ENCODE peak calls at places on chromosomes 2 and 18, in four cellular contexts. One of them, this sample, is unnamed.

GRCh38 chr18:48939368-48940097 is 11.2 kb downstream of the SMAD7 start:
- DNase-seq in AG10803: peak
- DNase-seq in fibroblast of pulmonary artery: peak
- DNase-seq in GM12864: no peak
- DNase-seq in this sample: no peak

GRCh38 chr2:44097322-44097907 is 71.3 kb upstream of the PPM1B start:
- DNase-seq in AG10803: no peak
- DNase-seq in fibroblast of pulmonary artery: no peak
- DNase-seq in GM12864: no peak
- DNase-seq in this sample: no peak

GRCh38 chr18:34222396-34223163 is 2.1 kb downstream of the NOL4 start:
- DNase-seq in AG10803: no peak
- DNase-seq in fibroblast of pulmonary artery: no peak
- DNase-seq in GM12864: no peak
- DNase-seq in this sample: peak

GRCh38 chr2:20346565-20347127 is 4.0 kb downstream of the PUM2 start:
- DNase-seq in AG10803: no peak
- DNase-seq in fibroblast of pulmonary artery: no peak
- DNase-seq in GM12864: no peak
- DNase-seq in this sample: no peak

GRCh38 chr18:54119524-54120019 is 104.9 kb downstream of the MBD2 start:
- DNase-seq in AG10803: peak
- DNase-seq in fibroblast of pulmonary artery: peak
- DNase-seq in GM12864: peak
- DNase-seq in this sample: no peak

GRCh38 chr2:224155371-224155770 is 116.3 kb upstream of the SERPINE2 start:
- DNase-seq in AG10803: no peak
- DNase-seq in fibroblast of pulmonary artery: no peak
- DNase-seq in GM12864: no peak
- DNase-seq in this sample: no peak

GRCh38 chr18:79609841-79610281 is 69.7 kb upstream of the CTDP1 start:
- DNase-seq in AG10803: no peak
- DNase-seq in fibroblast of pulmonary artery: no peak
- DNase-seq in GM12864: no peak
- DNase-seq in this sample: no peak

GRCh38 chr2:84302513-84303412 is 156.3 kb downstream of the SUCLG1 start:
- DNase-seq in AG10803: peak
- DNase-seq in fibroblast of pulmonary artery: peak
- DNase-seq in GM12864: peak
- DNase-seq in this sample: no peak

GRCh38 chr2:27182346-27182745 is 29.5 kb upstream of the ATRAID start:
- DNase-seq in AG10803: peak
- DNase-seq in fibroblast of pulmonary artery: no peak
- DNase-seq in GM12864: no peak
- DNase-seq in this sample: no peak

GRCh38 chr2:64823794-64824193 is 165.4 kb upstream of the SLC1A4 start:
- DNase-seq in AG10803: no peak
- DNase-seq in fibroblast of pulmonary artery: no peak
- DNase-seq in GM12864: no peak
- DNase-seq in this sample: no peak

GRCh38 chr2:30639836-30640235 is 167.4 kb downstream of the CAPN13 start:
- DNase-seq in AG10803: no peak
- DNase-seq in fibroblast of pulmonary artery: no peak
- DNase-seq in GM12864: no peak
- DNase-seq in this sample: no peak

GRCh38 chr2:23519334-23519651 is 134.3 kb downstream of the KLHL29 start:
- DNase-seq in AG10803: no peak
- DNase-seq in fibroblast of pulmonary artery: no peak
- DNase-seq in GM12864: no peak
- DNase-seq in this sample: no peak

GRCh38 chr2:37284386-37284785 is 40.2 kb downstream of the PRKD3 start:
- DNase-seq in AG10803: peak
- DNase-seq in fibroblast of pulmonary artery: peak
- DNase-seq in GM12864: no peak
- DNase-seq in this sample: no peak

GRCh38 chr2:62300925-62301324 is 105.0 kb downstream of the B3GNT2 start:
- DNase-seq in AG10803: no peak
- DNase-seq in fibroblast of pulmonary artery: no peak
- DNase-seq in GM12864: no peak
- DNase-seq in this sample: no peak

GRCh38 chr2:166609183-166609959 is 115.3 kb upstream of the SCN7A start:
- DNase-seq in AG10803: no peak
- DNase-seq in fibroblast of pulmonary artery: no peak
- DNase-seq in GM12864: no peak
- DNase-seq in this sample: no peak

GRCh38 chr18:26482567-26482966 is 65.8 kb downstream of the KCTD1 start:
- DNase-seq in AG10803: no peak
- DNase-seq in fibroblast of pulmonary artery: no peak
- DNase-seq in GM12864: no peak
- DNase-seq in this sample: no peak

GRCh38 chr2:193778293-193778692 is 1583.6 kb upstream of the TMEFF2 start:
- DNase-seq in AG10803: no peak
- DNase-seq in fibroblast of pulmonary artery: no peak
- DNase-seq in GM12864: no peak
- DNase-seq in this sample: no peak

GRCh38 chr2:20350105-20350712 is 435 bp downstream of the PUM2 start:
- DNase-seq in AG10803: no peak
- DNase-seq in fibroblast of pulmonary artery: no peak
- DNase-seq in GM12864: no peak
- DNase-seq in this sample: peak

GRCh38 chr2:28568533-28568932 is 72.7 kb downstream of the PLB1 start:
- DNase-seq in AG10803: no peak
- DNase-seq in fibroblast of pulmonary artery: no peak
- DNase-seq in GM12864: no peak
- DNase-seq in this sample: no peak

GRCh38 chr2:189860161-189860560 is 75.9 kb downstream of the PMS1 start:
- DNase-seq in AG10803: no peak
- DNase-seq in fibroblast of pulmonary artery: no peak
- DNase-seq in GM12864: no peak
- DNase-seq in this sample: no peak

GRCh38 chr18:7754725-7755181 is 187.6 kb downstream of the PTPRM start:
- DNase-seq in AG10803: no peak
- DNase-seq in fibroblast of pulmonary artery: no peak
- DNase-seq in GM12864: no peak
- DNase-seq in this sample: no peak

GRCh38 chr18:40685241-40685640 is 1269.8 kb upstream of the PIK3C3 start:
- DNase-seq in AG10803: no peak
- DNase-seq in fibroblast of pulmonary artery: no peak
- DNase-seq in GM12864: no peak
- DNase-seq in this sample: no peak

GRCh38 chr18:5895300-5895885 is at the start of gene TMEM200C:
- DNase-seq in AG10803: no peak
- DNase-seq in fibroblast of pulmonary artery: no peak
- DNase-seq in GM12864: no peak
- DNase-seq in this sample: no peak

GRCh38 chr2:236866542-236867340 is 218.9 kb upstream of the COPS8 start:
- DNase-seq in AG10803: no peak
- DNase-seq in fibroblast of pulmonary artery: no peak
- DNase-seq in GM12864: no peak
- DNase-seq in this sample: no peak

DNA sequence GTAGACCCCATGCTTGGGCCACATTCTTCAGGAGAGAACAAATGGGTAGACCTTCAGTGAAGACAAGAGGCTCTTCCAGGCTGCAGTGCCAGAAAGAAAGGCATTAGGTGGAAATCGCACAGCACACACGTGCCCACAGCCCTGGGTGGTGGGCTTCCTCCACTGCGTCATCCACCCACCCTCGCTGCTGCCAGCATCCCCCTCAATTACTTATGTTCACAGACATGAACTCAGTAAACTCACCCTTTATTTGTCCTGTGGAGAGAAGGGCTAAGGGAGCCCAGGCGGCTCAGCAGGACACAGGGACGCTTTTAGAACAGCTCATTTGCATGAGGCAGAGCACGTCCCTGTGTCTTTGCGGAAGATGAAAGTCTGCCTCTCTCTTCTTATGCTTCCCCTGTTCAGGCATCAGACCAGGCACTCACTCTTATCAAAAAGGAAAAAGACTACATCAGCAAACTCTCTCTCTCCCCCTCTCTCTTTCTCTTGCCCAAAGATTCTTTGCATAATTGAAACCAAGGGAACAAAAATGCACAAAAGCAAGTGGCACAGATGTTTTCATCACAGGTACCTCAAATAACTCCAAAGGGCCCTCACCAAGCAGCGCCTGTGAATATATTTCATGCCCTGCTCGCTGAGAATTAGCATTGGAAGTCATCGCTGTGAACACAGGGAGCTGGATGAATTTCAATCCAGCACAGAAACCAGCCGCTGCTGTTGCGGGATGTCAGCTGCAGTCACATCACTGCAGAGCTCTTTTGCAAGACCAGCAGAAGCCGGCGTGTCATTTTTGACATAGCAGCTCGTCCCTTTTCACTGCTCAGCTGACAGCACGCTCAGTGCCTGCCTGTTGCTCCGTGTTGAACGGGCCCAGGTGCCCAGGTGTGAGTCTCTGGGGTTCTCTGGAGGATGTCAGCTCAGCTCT is 376.3 kb upstream of the MYT1L start:
- DNase-seq in AG10803: no peak
- DNase-seq in fibroblast of pulmonary artery: no peak
- DNase-seq in GM12864: no peak
- DNase-seq in this sample: no peak
- H3K4me3 ChIP-seq in AG10803: no peak
- H3K4me3 ChIP-seq in fibroblast of pulmonary artery: no peak
- H3K4me3 ChIP-seq in GM12864: no peak
- H3K4me3 ChIP-seq in this sample: no peak

GRCh38 chr2:9174771-9175441 is 31.7 kb upstream of the ASAP2 start:
- DNase-seq in AG10803: peak
- DNase-seq in fibroblast of pulmonary artery: peak
- DNase-seq in GM12864: no peak
- DNase-seq in this sample: no peak
- H3K4me3 ChIP-seq in AG10803: no peak
- H3K4me3 ChIP-seq in fibroblast of pulmonary artery: no peak
- H3K4me3 ChIP-seq in GM12864: no peak
- H3K4me3 ChIP-seq in this sample: no peak

GRCh38 chr18:62506495-62507143 is 16.2 kb upstream of the ZCCHC2 start:
- DNase-seq in AG10803: no peak
- DNase-seq in fibroblast of pulmonary artery: no peak
- DNase-seq in GM12864: no peak
- DNase-seq in this sample: no peak
- H3K4me3 ChIP-seq in AG10803: peak
- H3K4me3 ChIP-seq in fibroblast of pulmonary artery: no peak
- H3K4me3 ChIP-seq in GM12864: no peak
- H3K4me3 ChIP-seq in this sample: no peak

GRCh38 chr2:229713371-229714079 is 830 bp downstream of the DNER start:
- DNase-seq in AG10803: no peak
- DNase-seq in fibroblast of pulmonary artery: no peak
- DNase-seq in GM12864: no peak
- DNase-seq in this sample: peak
- H3K4me3 ChIP-seq in AG10803: no peak
- H3K4me3 ChIP-seq in fibroblast of pulmonary artery: peak
- H3K4me3 ChIP-seq in GM12864: peak
- H3K4me3 ChIP-seq in this sample: peak

GRCh38 chr18:63309422-63309821 is 10.1 kb downstream of the BCL2 start:
- DNase-seq in AG10803: no peak
- DNase-seq in fibroblast of pulmonary artery: no peak
- DNase-seq in GM12864: no peak
- DNase-seq in this sample: no peak

GRCh38 chr18:63307555-63308200 is 11.9 kb downstream of the BCL2 start:
- DNase-seq in AG10803: peak
- DNase-seq in fibroblast of pulmonary artery: peak
- DNase-seq in GM12864: no peak
- DNase-seq in this sample: no peak

GRCh38 chr18:63306819-63307554 is 12.6 kb downstream of the BCL2 start:
- DNase-seq in AG10803: no peak
- DNase-seq in fibroblast of pulmonary artery: no peak
- DNase-seq in GM12864: no peak
- DNase-seq in this sample: no peak

GRCh38 chr18:63303562-63303961 is 16.0 kb downstream of the BCL2 start:
- DNase-seq in AG10803: no peak
- DNase-seq in fibroblast of pulmonary artery: no peak
- DNase-seq in GM12864: no peak
- DNase-seq in this sample: no peak

GRCh38 chr18:63306249-63306648 is 13.3 kb downstream of the BCL2 start:
- DNase-seq in AG10803: no peak
- DNase-seq in fibroblast of pulmonary artery: no peak
- DNase-seq in GM12864: no peak
- DNase-seq in this sample: no peak
- H3K4me3 ChIP-seq in AG10803: no peak
- H3K4me3 ChIP-seq in fibroblast of pulmonary artery: no peak
- H3K4me3 ChIP-seq in GM12864: no peak
- H3K4me3 ChIP-seq in this sample: no peak

GRCh38 chr2:19282305-19282704 is 76.1 kb downstream of the OSR1 start:
- DNase-seq in AG10803: no peak
- DNase-seq in fibroblast of pulmonary artery: no peak
- DNase-seq in GM12864: no peak
- DNase-seq in this sample: no peak
- H3K4me3 ChIP-seq in AG10803: no peak
- H3K4me3 ChIP-seq in fibroblast of pulmonary artery: no peak
- H3K4me3 ChIP-seq in GM12864: no peak
- H3K4me3 ChIP-seq in this sample: no peak